ENCODE peak calls at places on chromosome X, in five cellular contexts. D, U, B, K and F are unnamed samples.

GRCh38 chrX:120781416-120781815 is 94.2 kb downstream of the CT47B1 start:
- DNase-seq in D (no peak), U (no peak), B (no peak), K (no peak), F (no peak)

GRCh38 chrX:69615779-69616519 is at the start of gene EDA:
- DNase-seq in D (peak; percentile 92), U (peak; percentile 91), B (peak; percentile 92), K (peak; percentile 56), F (peak; percentile 97)

GRCh38 chrX:72005046-72005445 is 94.4 kb downstream of the NHSL2 start:
- DNase-seq in D (no peak), U (no peak), B (no peak), K (no peak), F (no peak)

GRCh38 chrX:53047228-53047627 is 1.4 kb upstream of the GPR173 start:
- DNase-seq in D (peak; percentile 40), U (no peak), B (no peak), K (no peak), F (peak; percentile 46)

GRCh38 chrX:19462231-19462630 is 53.1 kb downstream of the MAP3K15 start:
- DNase-seq in D (no peak), U (no peak), B (no peak), K (no peak), F (no peak)

GRCh38 chrX:108270739-108271396 is 167.4 kb downstream of the COL4A6 start:
- DNase-seq in D (no peak), U (no peak), B (peak; percentile 64), K (no peak), F (no peak)

GRCh38 chrX:154505726-154506125 is 10.3 kb downstream of the FAM3A start:
- DNase-seq in D (no peak), U (no peak), B (no peak), K (no peak), F (no peak)

GRCh38 chrX:110588164-110588563 is 207.5 kb downstream of the CHRDL1 start:
- DNase-seq in D (no peak), U (no peak), B (no peak), K (no peak), F (no peak)

GRCh38 chrX:133574716-133575115 is 159.4 kb upstream of the GPC4 start:
- DNase-seq in D (no peak), U (no peak), B (no peak), K (no peak), F (no peak)

GRCh38 chrX:30144221-30144620 is 71.1 kb upstream of the MAGEB2 start:
- DNase-seq in D (no peak), U (no peak), B (no peak), K (no peak), F (no peak)

GRCh38 chrX:115564243-115564642 is 3.3 kb downstream of the PLS3 start:
- DNase-seq in D (no peak), U (no peak), B (no peak), K (no peak), F (no peak)

GRCh38 chrX:110168585-110168984 is 149.3 kb downstream of the AMMECR1 start:
- DNase-seq in D (no peak), U (no peak), B (no peak), K (no peak), F (no peak)

GRCh38 chrX:11470231-11470630 is 177.0 kb downstream of the AMELX start:
- DNase-seq in D (no peak), U (no peak), B (no peak), K (no peak), F (no peak)

GRCh38 chrX:111095974-111096870 is at the start of gene PAK3:
- DNase-seq in D (peak; percentile 58), U (peak; percentile 69), B (peak; percentile 84), K (peak; percentile 38), F (peak; percentile 85)

GRCh38 chrX:154010330-154011087 is 9.2 kb downstream of the IRAK1 start:
- DNase-seq in D (no peak), U (peak; percentile 30), B (no peak), K (no peak), F (no peak)

GRCh38 chrX:119690921-119691716 is 1.8 kb downstream of the SEPTIN6 start:
- DNase-seq in D (peak; percentile 75), U (no peak), B (no peak), K (no peak), F (no peak)

GRCh38 chrX:28693101-28693500 is 105.9 kb downstream of the IL1RAPL1 start:
- DNase-seq in D (no peak), U (no peak), B (no peak), K (no peak), F (no peak)

GRCh38 chrX:101462892-101463291 is 22.4 kb upstream of the ARMCX4 start:
- DNase-seq in D (peak; percentile 11), U (no peak), B (no peak), K (no peak), F (peak; percentile 31)

GRCh38 chrX:73922856-73923429 is 359.9 kb downstream of the CHIC1 start:
- DNase-seq in D (no peak), U (no peak), B (no peak), K (no peak), F (no peak)

GRCh38 chrX:85964744-85965143 is 82.6 kb downstream of the CHM start:
- DNase-seq in D (no peak), U (no peak), B (no peak), K (no peak), F (no peak)

GRCh38 chrX:21989415-21989814 is 42.7 kb upstream of the PHEX start:
- DNase-seq in D (no peak), U (no peak), B (no peak), K (no peak), F (no peak)

GRCh38 chrX:4380710-4381109 is 667.3 kb upstream of the PRKX start:
- DNase-seq in D (no peak), U (no peak), B (no peak), K (no peak), F (no peak)

GRCh38 chrX:4379071-4379470 is 665.6 kb upstream of the PRKX start:
- DNase-seq in D (no peak), U (no peak), B (no peak), K (no peak), F (no peak)

DNA sequence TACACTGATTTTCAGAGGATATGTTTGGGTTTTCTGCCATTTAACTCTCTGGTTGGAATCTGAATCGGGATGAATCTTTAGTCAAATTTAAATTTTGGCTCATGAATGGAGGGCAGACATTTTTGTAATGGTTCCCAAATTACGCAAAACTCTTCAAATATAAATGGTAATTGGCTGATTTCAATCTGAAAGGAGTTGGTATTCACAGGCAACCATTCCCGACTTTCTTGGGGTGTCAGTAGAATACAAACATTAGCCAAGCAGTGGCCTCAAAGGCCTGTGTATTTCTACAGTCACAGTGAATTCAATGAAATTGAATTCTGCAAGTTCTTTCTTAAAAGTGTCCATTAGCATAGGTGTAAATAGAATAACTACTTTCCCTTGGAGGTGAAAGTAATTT is 668.8 kb upstream of the PRKX start:
- DNase-seq in D (no peak), U (no peak), B (no peak), K (no peak), F (no peak)
- H3K4me3 ChIP-seq in D (no peak overlapping the region), U (no peak overlapping the region), B (no peak overlapping the region), K (no peak overlapping the region), F (no peak overlapping the region)

DNA sequence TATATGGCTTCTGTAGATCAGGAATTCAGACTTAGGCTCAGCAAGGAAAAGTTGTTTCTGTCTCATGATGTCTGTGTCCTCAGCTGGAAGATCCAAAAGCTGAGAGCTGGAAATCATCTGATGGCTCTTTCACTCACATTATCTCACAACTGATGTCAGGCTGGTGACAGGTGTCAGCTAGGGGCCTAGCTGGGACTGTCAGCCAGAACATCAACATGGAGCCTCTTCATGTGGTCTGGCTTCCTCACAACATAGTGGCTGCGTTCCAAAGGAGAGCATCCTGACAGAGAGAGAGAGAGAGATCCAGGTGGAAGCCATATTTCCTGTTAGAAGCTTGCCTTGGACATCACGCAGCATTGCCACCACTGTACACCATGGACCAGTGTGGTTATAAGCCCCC is 10.6 kb upstream of the INTS6L start:
- DNase-seq in D (no peak), U (no peak), B (no peak), K (no peak), F (no peak)
- H3K4me1 ChIP-seq in D (no peaks in the 10 kb centered on the region), U (no peaks in the 10 kb centered on the region), B (no peaks in the 10 kb centered on the region), K (no peaks in the 10 kb centered on the region), F (no peaks in the 10 kb centered on the region)

GRCh38 chrX:57771689-57772088 is 91.6 kb upstream of the NLRP2B start:
- DNase-seq in D (no peak), U (no peak), B (no peak), K (no peak), F (no peak)
- H3K4me3 ChIP-seq in D (no peak overlapping the region), U (no peak overlapping the region), B (no peak overlapping the region), K (no peak overlapping the region), F (no peak overlapping the region)

GRCh38 chrX:107000013-107000515 is at the start of gene MORC4:
- DNase-seq in D (peak; percentile 75), U (peak; percentile 87), B (peak; percentile 91), K (peak; percentile 47), F (peak; percentile 97)

GRCh38 chrX:106997611-106998010 is 2.4 kb downstream of the MORC4 start:
- DNase-seq in D (no peak), U (no peak), B (no peak), K (no peak), F (no peak)

GRCh38 chrX:106999002-106999975 is 723 bp downstream of the MORC4 start:
- DNase-seq in D (peak; percentile 34), U (peak; percentile 58), B (peak; percentile 76), K (peak; percentile 41), F (peak; percentile 76)

DNA sequence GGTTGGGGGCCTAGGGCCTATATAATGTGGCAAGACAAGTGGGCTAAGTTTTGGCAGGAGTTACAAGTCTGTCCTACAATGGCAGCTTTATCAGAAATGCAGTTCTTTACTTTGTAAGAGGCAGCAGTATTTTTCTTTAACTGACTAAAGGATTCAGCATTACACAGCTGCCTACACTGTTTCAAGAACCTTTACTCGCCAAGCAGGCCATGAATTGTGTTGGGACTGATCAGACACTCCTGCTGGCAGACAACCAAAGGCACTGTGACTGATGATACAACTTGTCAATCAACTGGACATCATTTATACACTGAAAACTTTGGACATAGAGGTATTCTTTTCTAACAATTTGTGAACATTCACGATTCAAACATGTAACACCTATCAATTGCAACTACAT is 4.3 kb downstream of the MORC4 start:
- DNase-seq in D (no peak), U (no peak), B (no peak), K (no peak), F (no peak)
- H3K4me1 ChIP-seq in D (no peaks in the 10 kb centered on the region), U (no peaks in the 10 kb centered on the region), B (no peaks in the 10 kb centered on the region), K (peaks cover 4% of the 10 kb centered on the region), F (peaks cover 15% of the 10 kb centered on the region)

GRCh38 chrX:136779346-136779781 is 1.4 kb downstream of the ARHGEF6 start:
- DNase-seq in D (no peak), U (no peak), B (no peak), K (peak; percentile 34), F (no peak)
- H3K4me3 ChIP-seq in D (no peak overlapping the region), U (no peak overlapping the region), B (no peak overlapping the region), K (peak overlapping the region; percentile 77), F (no peak overlapping the region)

GRCh38 chrX:39758791-39759525 is 338.8 kb downstream of the BCOR start:
- DNase-seq in D (no peak), U (no peak), B (peak; percentile 74), K (no peak), F (no peak)
- H3K4me1 ChIP-seq in D (peaks cover 11% of the 10 kb centered on the region), U (peaks cover 4% of the 10 kb centered on the region), B (peaks cover 40% of the 10 kb centered on the region), K (no peaks in the 10 kb centered on the region), F (peaks cover 11% of the 10 kb centered on the region)